ENCODE peak calls at places on chromosomes 11 and 22, in five cellular contexts. C is activated CD8-positive, alpha-beta memory T cell treated with anti-CD3 and anti-CD28 coated beads, Interleukin-2, amount 50 U/mL, for 4 hours; X is stimulated activated CD4-positive, alpha-beta T cell treated with anti-CD3 and anti-CD28 coated beads, Interleukin-2, amount 100 ng/mL, for 48 hours; L is NAMALWA; P is H4. D is an unnamed sample.

GRCh38 chr11:64407221-64407620 is 48.3 kb downstream of the RPS6KA4 start:
- DNase-seq in P (no peak), C (no peak), L (no peak), X (no peak), D (no peak)

GRCh38 chr11:72718101-72718501 is 34.1 kb downstream of the ARAP1 start:
- DNase-seq in X (no peak), L (no peak), C (no peak), P (no peak), D (no peak)

GRCh38 chr22:46201059-46201757 is 48.9 kb downstream of the CDPF1 start:
- DNase-seq in C (no peak), L (no peak), X (no peak), P (no peak), D (no peak)

GRCh38 chr11:12963051-12963450 is 46.1 kb upstream of the RASSF10 start:
- DNase-seq in P (no peak), C (no peak), L (no peak), X (no peak), D (no peak)

GRCh38 chr11:67429038-67429668 is 859 bp downstream of the RPS6KB2 start:
- DNase-seq in P (no peak), L (no peak), C (no peak), X (no peak), D (no peak)

GRCh38 chr11:33507967-33508366 is 192.7 kb downstream of the C11orf91 start:
- DNase-seq in C (no peak), X (no peak), L (no peak), P (peak; percentile 23), D (no peak)

GRCh38 chr11:9755561-9755960 is 91.7 kb downstream of the SWAP70 start:
- DNase-seq in C (no peak), L (no peak), X (no peak), P (peak; percentile 35), D (peak; percentile 84)

GRCh38 chr11:69894126-69895047 is 75.2 kb upstream of the FGF3 start:
- DNase-seq in P (no peak), X (no peak), L (no peak), C (no peak), D (no peak)

GRCh38 chr11:100808904-100809491 is 121.9 kb downstream of the ARHGAP42 start:
- DNase-seq in X (no peak), P (no peak), C (no peak), L (no peak), D (no peak)

GRCh38 chr11:8006349-8006977 is 19.3 kb downstream of the EIF3F start:
- DNase-seq in L (peak; percentile 70), X (peak; percentile 48), C (peak; percentile 37), P (peak; percentile 72), D (no peak)

GRCh38 chr11:130156108-130157022 is 3.2 kb upstream of the ST14 start:
- DNase-seq in L (peak; percentile 38), X (no peak), C (no peak), P (no peak), D (no peak)

GRCh38 chr22:21567456-21568206 is at the start of gene UBE2L3:
- DNase-seq in P (peak; percentile 50), X (peak; percentile 73), L (peak; percentile 89), C (peak; percentile 83), D (peak; percentile 86)

GRCh38 chr11:114258696-114259095 is 37.5 kb upstream of the NNMT start:
- DNase-seq in C (no peak), L (peak; percentile 22), P (no peak), X (no peak), D (no peak)

GRCh38 chr11:17387811-17388210 is 648 bp downstream of the KCNJ11 start:
- DNase-seq in P (no peak), X (no peak), C (no peak), L (no peak), D (no peak)

GRCh38 chr11:120180571-120181445 is 30.0 kb upstream of the OAF start:
- DNase-seq in C (no peak), X (no peak), L (no peak), P (no peak), D (no peak)

GRCh38 chr11:73139476-73140198 is 2.5 kb downstream of the FCHSD2 start:
- DNase-seq in X (no peak), L (no peak), P (no peak), C (no peak), D (no peak)

GRCh38 chr11:96390403-96390830 is 604 bp downstream of the JRKL start:
- DNase-seq in C (no peak), P (no peak), L (no peak), X (no peak), D (no peak)

GRCh38 chr22:49570032-49570848 is 257.4 kb downstream of the BRD1 start:
- DNase-seq in X (no peak), P (no peak), L (no peak), C (no peak), D (peak; percentile 30)

GRCh38 chr11:128719556-128719824 is 25.6 kb downstream of the FLI1 start:
- DNase-seq in C (no peak), L (no peak), P (no peak), X (no peak), D (no peak)

GRCh38 chr11:46832511-46833214 is 13.4 kb downstream of the CKAP5 start:
- DNase-seq in C (no peak), P (no peak), L (no peak), X (no peak), D (no peak)

GRCh38 chr11:63553759-63554158 is 9.4 kb downstream of the PLAAT2 start:
- DNase-seq in L (peak; percentile 44), X (no peak), C (peak; percentile 57), P (no peak), D (no peak)

GRCh38 chr11:117199061-117199915 is at the start of gene TAGLN:
- DNase-seq in L (no peak), C (no peak), X (no peak), P (peak; percentile 33), D (peak; percentile 68)

GRCh38 chr22:32920032-32920628 is 118.6 kb downstream of the TIMP3 start:
- DNase-seq in P (peak; percentile 18), X (no peak), L (no peak), C (no peak), D (no peak)

GRCh38 chr22:45602824-45603301 is 68.8 kb upstream of the ATXN10 start:
- DNase-seq in L (peak; percentile 71), C (no peak), P (peak; percentile 63), X (no peak), D (peak; percentile 41)

GRCh38 chr22:29152381-29153138 is 53.1 kb upstream of the EMID1 start:
- DNase-seq in L (no peak), P (no peak), X (no peak), C (no peak), D (no peak)

GRCh38 chr11:17230867-17231851 is 23.4 kb upstream of the PIK3C2A start:
- DNase-seq in X (peak; percentile 35), P (no peak), C (no peak), L (peak; percentile 53), D (no peak)

GRCh38 chr11:68655406-68655805 is 28.9 kb upstream of the GAL start:
- DNase-seq in L (no peak), C (no peak), P (no peak), X (no peak), D (no peak)

GRCh38 chr11:126892781-126893180 is 107.8 kb downstream of the KIRREL3 start:
- DNase-seq in P (no peak), X (no peak), L (no peak), C (no peak), D (no peak)

GRCh38 chr11:117919326-117920275 is 9.6 kb downstream of the TMPRSS13 start:
- DNase-seq in C (peak; percentile 1), X (no peak), L (no peak), P (no peak), D (no peak)

GRCh38 chr22:44108076-44108475 is 72.6 kb upstream of the PARVG start:
- DNase-seq in L (no peak), C (no peak), X (no peak), P (no peak), D (no peak)

GRCh38 chr11:112724194-112724790 is 236.9 kb upstream of the NCAM1 start:
- DNase-seq in L (no peak), P (no peak), C (no peak), X (no peak), D (no peak)

GRCh38 chr11:113397212-113397611 is 9.6 kb downstream of the ANKK1 start:
- DNase-seq in P (no peak), L (no peak), C (no peak), X (no peak), D (no peak)

GRCh38 chr11:47510231-47510630 is 42.7 kb downstream of the CELF1 start:
- DNase-seq in X (no peak), C (no peak), L (no peak), P (no peak), D (no peak)

GRCh38 chr11:7899418-7899817 is 31.6 kb downstream of the OR10A6 start:
- DNase-seq in X (no peak), L (no peak), P (no peak), C (no peak), D (no peak)

GRCh38 chr11:72940417-72940816 is 126.2 kb downstream of the ATG16L2 start:
- DNase-seq in C (no peak), L (no peak), X (no peak), P (no peak), D (no peak)

GRCh38 chr22:43342347-43343261 is 568 bp downstream of the SCUBE1 start:
- DNase-seq in X (no peak), L (no peak), P (no peak), C (no peak), D (no peak)

GRCh38 chr11:119373917-119374631 is 7.4 kb downstream of the USP2 start:
- DNase-seq in C (peak; percentile 51), L (peak; percentile 62), X (peak; percentile 52), P (peak; percentile 57), D (peak; percentile 50)

GRCh38 chr22:49812838-49813237 is 14.8 kb downstream of the BRD1 start:
- DNase-seq in X (no peak), C (no peak), L (no peak), P (no peak), D (peak; percentile 97)

GRCh38 chr11:68838572-68838964 is 3.1 kb downstream of the CPT1A start:
- DNase-seq in P (peak; percentile 27), X (peak; percentile 7), L (no peak), C (no peak), D (no peak)

D was measured in SJSA1.